ENCODE peak calls at places on chromosome 17, in seven cellular contexts. One of them, this sample, is unnamed.
A peak's percentile ranks its signal among the peaks of the same experiment; 100 is the strongest.

GRCh38 chr17:70794757-70795156 is 625.4 kb downstream of the KCNJ2 start:
- DNase-seq in mammary epithelial cell: no peak
- DNase-seq in adrenal gland: no peak
- DNase-seq in heart left ventricle: no peak
- DNase-seq in left ventricle myocardium inferior: no peak
- DNase-seq in Peyer's patch: no peak
- DNase-seq in right atrium auricular region: no peak
- DNase-seq in this sample: no peak

GRCh38 chr17:78896091-78896833 is 6.7 kb downstream of the CEP295NL start:
- DNase-seq in heart left ventricle: no peak
- DNase-seq in right atrium auricular region: no peak
- DNase-seq in mammary epithelial cell: no peak
- DNase-seq in Peyer's patch: no peak
- DNase-seq in left ventricle myocardium inferior: no peak
- DNase-seq in adrenal gland: no peak
- DNase-seq in this sample: no peak

GRCh38 chr17:71409712-71410111 is 711.1 kb upstream of the SOX9 start:
- DNase-seq in Peyer's patch: no peak
- DNase-seq in right atrium auricular region: no peak
- DNase-seq in adrenal gland: no peak
- DNase-seq in heart left ventricle: no peak
- DNase-seq in mammary epithelial cell: peak; percentile 97
- DNase-seq in left ventricle myocardium inferior: no peak
- DNase-seq in this sample: no peak

GRCh38 chr17:49976828-49977202 is 7.8 kb downstream of the DLX4 start:
- DNase-seq in adrenal gland: no peak
- DNase-seq in Peyer's patch: no peak
- DNase-seq in left ventricle myocardium inferior: no peak
- DNase-seq in right atrium auricular region: no peak
- DNase-seq in mammary epithelial cell: no peak
- DNase-seq in heart left ventricle: no peak
- DNase-seq in this sample: no peak

GRCh38 chr17:57338257-57338919 is 82.1 kb downstream of the MSI2 start:
- DNase-seq in Peyer's patch: no peak
- DNase-seq in right atrium auricular region: no peak
- DNase-seq in heart left ventricle: no peak
- DNase-seq in adrenal gland: no peak
- DNase-seq in left ventricle myocardium inferior: no peak
- DNase-seq in mammary epithelial cell: no peak
- DNase-seq in this sample: no peak

GRCh38 chr17:50264263-50265113 is 9.8 kb upstream of the TMEM92 start:
- DNase-seq in Peyer's patch: peak; percentile 34
- DNase-seq in mammary epithelial cell: no peak
- DNase-seq in right atrium auricular region: no peak
- DNase-seq in left ventricle myocardium inferior: no peak
- DNase-seq in heart left ventricle: no peak
- DNase-seq in adrenal gland: no peak
- DNase-seq in this sample: no peak

GRCh38 chr17:1617620-1618174 is 10.9 kb downstream of the SLC43A2 start:
- DNase-seq in mammary epithelial cell: no peak
- DNase-seq in heart left ventricle: no peak
- DNase-seq in left ventricle myocardium inferior: no peak
- DNase-seq in right atrium auricular region: peak; percentile 85
- DNase-seq in Peyer's patch: peak; percentile 89
- DNase-seq in adrenal gland: peak; percentile 79
- DNase-seq in this sample: peak; percentile 28

GRCh38 chr17:3474212-3474611 is 1.6 kb upstream of the ASPA start:
- DNase-seq in heart left ventricle: no peak
- DNase-seq in mammary epithelial cell: no peak
- DNase-seq in right atrium auricular region: no peak
- DNase-seq in left ventricle myocardium inferior: no peak
- DNase-seq in adrenal gland: no peak
- DNase-seq in Peyer's patch: no peak
- DNase-seq in this sample: no peak

GRCh38 chr17:82282239-82283207 is 9.0 kb upstream of the CSNK1D start:
- DNase-seq in Peyer's patch: no peak
- DNase-seq in heart left ventricle: no peak
- DNase-seq in left ventricle myocardium inferior: no peak
- DNase-seq in right atrium auricular region: no peak
- DNase-seq in adrenal gland: no peak
- DNase-seq in mammary epithelial cell: no peak
- DNase-seq in this sample: no peak

GRCh38 chr17:52124561-52124960 is 34.0 kb downstream of the CA10 start:
- DNase-seq in Peyer's patch: no peak
- DNase-seq in adrenal gland: no peak
- DNase-seq in heart left ventricle: no peak
- DNase-seq in left ventricle myocardium inferior: no peak
- DNase-seq in mammary epithelial cell: no peak
- DNase-seq in right atrium auricular region: no peak
- DNase-seq in this sample: no peak

GRCh38 chr17:3034578-3034920 is 28.9 kb downstream of the OR1D5 start:
- DNase-seq in Peyer's patch: peak; percentile 17
- DNase-seq in adrenal gland: peak; percentile 36
- DNase-seq in left ventricle myocardium inferior: no peak
- DNase-seq in mammary epithelial cell: no peak
- DNase-seq in heart left ventricle: no peak
- DNase-seq in right atrium auricular region: peak; percentile 56
- DNase-seq in this sample: no peak

GRCh38 chr17:8673621-8674020 is 43.1 kb upstream of the MYH10 start:
- DNase-seq in right atrium auricular region: no peak
- DNase-seq in left ventricle myocardium inferior: no peak
- DNase-seq in mammary epithelial cell: no peak
- DNase-seq in heart left ventricle: peak; percentile 72
- DNase-seq in adrenal gland: peak; percentile 74
- DNase-seq in Peyer's patch: no peak
- DNase-seq in this sample: no peak

GRCh38 chr17:50447870-50448573 is 20.7 kb downstream of the CHAD start:
- DNase-seq in left ventricle myocardium inferior: no peak
- DNase-seq in heart left ventricle: no peak
- DNase-seq in Peyer's patch: no peak
- DNase-seq in right atrium auricular region: no peak
- DNase-seq in adrenal gland: no peak
- DNase-seq in mammary epithelial cell: no peak
- DNase-seq in this sample: no peak

GRCh38 chr17:9875441-9875840 is 29.6 kb downstream of the RCVRN start:
- DNase-seq in heart left ventricle: no peak
- DNase-seq in adrenal gland: no peak
- DNase-seq in mammary epithelial cell: no peak
- DNase-seq in Peyer's patch: no peak
- DNase-seq in left ventricle myocardium inferior: no peak
- DNase-seq in right atrium auricular region: no peak
- DNase-seq in this sample: no peak

GRCh38 chr17:28716740-28717577 is 709 bp downstream of the RAB34 start:
- DNase-seq in Peyer's patch: no peak
- DNase-seq in left ventricle myocardium inferior: peak; percentile 34
- DNase-seq in mammary epithelial cell: peak; percentile 39
- DNase-seq in right atrium auricular region: no peak
- DNase-seq in adrenal gland: no peak
- DNase-seq in heart left ventricle: no peak
- DNase-seq in this sample: no peak

GRCh38 chr17:28381141-28381825 is 9.8 kb downstream of the SARM1 start:
- DNase-seq in left ventricle myocardium inferior: no peak
- DNase-seq in Peyer's patch: peak; percentile 57
- DNase-seq in heart left ventricle: no peak
- DNase-seq in adrenal gland: no peak
- DNase-seq in right atrium auricular region: no peak
- DNase-seq in mammary epithelial cell: no peak
- DNase-seq in this sample: no peak

GRCh38 chr17:63249256-63250006 is 196.7 kb downstream of the CYB561 start:
- DNase-seq in right atrium auricular region: no peak
- DNase-seq in mammary epithelial cell: no peak
- DNase-seq in Peyer's patch: no peak
- DNase-seq in adrenal gland: no peak
- DNase-seq in left ventricle myocardium inferior: no peak
- DNase-seq in heart left ventricle: no peak
- DNase-seq in this sample: no peak

GRCh38 chr17:49703557-49704277 is 4.0 kb downstream of the SLC35B1 start:
- DNase-seq in mammary epithelial cell: peak; percentile 45
- DNase-seq in right atrium auricular region: no peak
- DNase-seq in Peyer's patch: peak; percentile 77
- DNase-seq in left ventricle myocardium inferior: no peak
- DNase-seq in adrenal gland: no peak
- DNase-seq in heart left ventricle: no peak
- DNase-seq in this sample: no peak

GRCh38 chr17:21042434-21043295 is at the start of gene USP22:
- DNase-seq in adrenal gland: peak; percentile 99
- DNase-seq in mammary epithelial cell: no peak
- DNase-seq in left ventricle myocardium inferior: no peak
- DNase-seq in Peyer's patch: peak; percentile 63
- DNase-seq in right atrium auricular region: no peak
- DNase-seq in heart left ventricle: no peak
- DNase-seq in this sample: no peak

GRCh38 chr17:18360518-18360917 is 2.8 kb downstream of the SHMT1 start:
- DNase-seq in adrenal gland: no peak
- DNase-seq in heart left ventricle: no peak
- DNase-seq in mammary epithelial cell: no peak
- DNase-seq in right atrium auricular region: no peak
- DNase-seq in Peyer's patch: no peak
- DNase-seq in left ventricle myocardium inferior: no peak
- DNase-seq in this sample: no peak

GRCh38 chr17:2195729-2196128 is 107.9 kb downstream of the SMG6 start:
- DNase-seq in mammary epithelial cell: peak; percentile 52
- DNase-seq in left ventricle myocardium inferior: no peak
- DNase-seq in right atrium auricular region: no peak
- DNase-seq in Peyer's patch: no peak
- DNase-seq in adrenal gland: no peak
- DNase-seq in heart left ventricle: no peak
- DNase-seq in this sample: no peak

GRCh38 chr17:51434434-51435170 is 174.3 kb downstream of the UTP18 start:
- DNase-seq in right atrium auricular region: no peak
- DNase-seq in mammary epithelial cell: peak; percentile 72
- DNase-seq in heart left ventricle: no peak
- DNase-seq in Peyer's patch: no peak
- DNase-seq in adrenal gland: no peak
- DNase-seq in left ventricle myocardium inferior: no peak
- DNase-seq in this sample: no peak

GRCh38 chr17:61737820-61738219 is 125.5 kb downstream of the BRIP1 start:
- DNase-seq in Peyer's patch: no peak
- DNase-seq in heart left ventricle: no peak
- DNase-seq in right atrium auricular region: no peak
- DNase-seq in adrenal gland: no peak
- DNase-seq in mammary epithelial cell: peak; percentile 45
- DNase-seq in left ventricle myocardium inferior: no peak
- DNase-seq in this sample: no peak

GRCh38 chr17:8586766-8587165 is 43.8 kb downstream of the MYH10 start:
- DNase-seq in mammary epithelial cell: peak; percentile 2
- DNase-seq in Peyer's patch: no peak
- DNase-seq in right atrium auricular region: no peak
- DNase-seq in adrenal gland: no peak
- DNase-seq in left ventricle myocardium inferior: no peak
- DNase-seq in heart left ventricle: no peak
- DNase-seq in this sample: no peak

GRCh38 chr17:49252148-49252682 is 21.6 kb upstream of the PHOSPHO1 start:
- DNase-seq in mammary epithelial cell: peak; percentile 12
- DNase-seq in right atrium auricular region: no peak
- DNase-seq in heart left ventricle: no peak
- DNase-seq in left ventricle myocardium inferior: no peak
- DNase-seq in adrenal gland: peak; percentile 84
- DNase-seq in Peyer's patch: no peak
- DNase-seq in this sample: no peak

GRCh38 chr17:5439446-5439764 is 450 bp upstream of the C1QBP start:
- DNase-seq in left ventricle myocardium inferior: no peak
- DNase-seq in adrenal gland: no peak
- DNase-seq in mammary epithelial cell: no peak
- DNase-seq in Peyer's patch: no peak
- DNase-seq in heart left ventricle: no peak
- DNase-seq in right atrium auricular region: no peak
- DNase-seq in this sample: no peak
- TF ChIP-seq CTCF in left ventricle myocardium inferior: peak; percentile 45
- TF ChIP-seq CTCF in adrenal gland: no peak
- TF ChIP-seq CTCF in mammary epithelial cell: no peak
- TF ChIP-seq CTCF in Peyer's patch: no peak
- TF ChIP-seq CTCF in heart left ventricle: no peak
- TF ChIP-seq CTCF in right atrium auricular region: peak; percentile 50
- TF ChIP-seq CTCF in this sample: peak; percentile 33

GRCh38 chr17:77746391-77746790 is 212.1 kb upstream of the TNRC6C start:
- DNase-seq in left ventricle myocardium inferior: no peak
- DNase-seq in Peyer's patch: no peak
- DNase-seq in mammary epithelial cell: no peak
- DNase-seq in heart left ventricle: no peak
- DNase-seq in adrenal gland: no peak
- DNase-seq in right atrium auricular region: no peak
- DNase-seq in this sample: no peak

GRCh38 chr17:77748436-77748835 is 210.1 kb upstream of the TNRC6C start:
- DNase-seq in right atrium auricular region: no peak
- DNase-seq in mammary epithelial cell: no peak
- DNase-seq in adrenal gland: no peak
- DNase-seq in heart left ventricle: no peak
- DNase-seq in Peyer's patch: no peak
- DNase-seq in left ventricle myocardium inferior: no peak
- DNase-seq in this sample: no peak

GRCh38 chr17:77746901-77747620 is 211.4 kb upstream of the TNRC6C start:
- DNase-seq in right atrium auricular region: no peak
- DNase-seq in adrenal gland: no peak
- DNase-seq in heart left ventricle: no peak
- DNase-seq in Peyer's patch: no peak
- DNase-seq in left ventricle myocardium inferior: no peak
- DNase-seq in mammary epithelial cell: no peak
- DNase-seq in this sample: no peak

GRCh38 chr17:77744268-77744988 is 214.1 kb upstream of the TNRC6C start:
- DNase-seq in right atrium auricular region: no peak
- DNase-seq in left ventricle myocardium inferior: peak; percentile 74
- DNase-seq in heart left ventricle: peak; percentile 54
- DNase-seq in mammary epithelial cell: no peak
- DNase-seq in Peyer's patch: no peak
- DNase-seq in adrenal gland: no peak
- DNase-seq in this sample: peak; percentile 62

GRCh38 chr17:77745702-77746101 is 212.8 kb upstream of the TNRC6C start:
- DNase-seq in Peyer's patch: no peak
- DNase-seq in right atrium auricular region: no peak
- DNase-seq in heart left ventricle: no peak
- DNase-seq in mammary epithelial cell: no peak
- DNase-seq in left ventricle myocardium inferior: no peak
- DNase-seq in adrenal gland: no peak
- DNase-seq in this sample: no peak
- H3K4me1 ChIP-seq in Peyer's patch: no peaks in the 10 kb centered on the region
- H3K4me1 ChIP-seq in right atrium auricular region: no peaks in the 10 kb centered on the region
- H3K4me1 ChIP-seq in heart left ventricle: no peaks in the 10 kb centered on the region
- H3K4me1 ChIP-seq in mammary epithelial cell: no peaks in the 10 kb centered on the region
- H3K4me1 ChIP-seq in left ventricle myocardium inferior: no peaks in the 10 kb centered on the region
- H3K4me1 ChIP-seq in adrenal gland: no peaks in the 10 kb centered on the region
- H3K4me1 ChIP-seq in this sample: no peaks in the 10 kb centered on the region

DNA sequence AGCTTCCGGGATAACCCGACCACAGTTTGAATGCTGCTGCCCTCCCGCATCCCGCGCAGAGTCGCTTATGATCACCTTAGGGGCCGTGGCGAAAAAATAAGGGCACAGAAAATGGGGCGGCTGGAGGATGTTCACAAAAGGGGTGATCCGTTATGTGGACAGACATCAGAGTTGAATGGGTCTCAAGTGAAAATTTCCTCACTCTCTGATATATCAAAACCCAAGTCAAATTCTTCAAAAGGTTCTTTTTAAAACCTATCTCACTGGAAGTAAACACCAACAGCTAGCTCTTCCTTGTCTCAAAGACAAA is 400 bp upstream of the CEP112 start:
- DNase-seq in adrenal gland: no peak
- DNase-seq in Peyer's patch: no peak
- DNase-seq in mammary epithelial cell: peak; percentile 1
- DNase-seq in right atrium auricular region: no peak
- DNase-seq in left ventricle myocardium inferior: no peak
- DNase-seq in heart left ventricle: no peak
- DNase-seq in this sample: no peak
- H3K27ac ChIP-seq in adrenal gland: no peak overlapping the region
- H3K27ac ChIP-seq in Peyer's patch: peak overlapping the region; percentile 67
- H3K27ac ChIP-seq in mammary epithelial cell: no peak overlapping the region
- H3K27ac ChIP-seq in right atrium auricular region: peak overlapping the region; percentile 83
- H3K27ac ChIP-seq in left ventricle myocardium inferior: peak overlapping the region; percentile 87
- H3K27ac ChIP-seq in heart left ventricle: peak overlapping the region; percentile 61
- H3K27ac ChIP-seq in this sample: peak overlapping the region; percentile 76

GRCh38 chr17:80295146-80295545 is 34.5 kb downstream of the RNF213 start:
- DNase-seq in adrenal gland: no peak
- DNase-seq in Peyer's patch: no peak
- DNase-seq in left ventricle myocardium inferior: no peak
- DNase-seq in mammary epithelial cell: no peak
- DNase-seq in heart left ventricle: no peak
- DNase-seq in right atrium auricular region: no peak
- DNase-seq in this sample: no peak
- TF ChIP-seq CTCF in adrenal gland: no peak
- TF ChIP-seq CTCF in Peyer's patch: no peak
- TF ChIP-seq CTCF in left ventricle myocardium inferior: no peak
- TF ChIP-seq CTCF in mammary epithelial cell: no peak
- TF ChIP-seq CTCF in heart left ventricle: no peak
- TF ChIP-seq CTCF in right atrium auricular region: no peak
- TF ChIP-seq CTCF in this sample: no peak

This sample was measured in gastrocnemius medialis.